ENCODE peak calls at places on chromosomes 12 and 14, in four cellular contexts. Y is lower lobe of right lung, F is ovary, K is astrocyte. U is an unnamed sample.
A peak's percentile ranks its signal among the peaks of the same experiment; 100 is the strongest.

GRCh38 chr14:21940887-21941855 is 267.6 kb upstream of the OR4E1 start:
- DNase-seq in Y (no peak), F (no peak), K (no peak), U (no peak)

GRCh38 chr14:85528882-85529585 is 910 bp upstream of the FLRT2 start:
- DNase-seq in Y (peak; percentile 13), F (peak; percentile 29), K (peak; percentile 77), U (no peak)

GRCh38 chr12:94721173-94721572 is 70.8 kb upstream of the TMCC3 start:
- DNase-seq in Y (no peak), F (no peak), K (no peak), U (no peak)

GRCh38 chr12:133129368-133130037 is 571 bp downstream of the ZNF891 start:
- DNase-seq in Y (no peak), F (peak; percentile 24), K (peak; percentile 44), U (no peak)

GRCh38 chr14:104101651-104102281 is 16.3 kb downstream of the ASPG start:
- DNase-seq in Y (peak; percentile 37), F (peak; percentile 9), K (no peak), U (no peak)

GRCh38 chr14:51295666-51296263 is 55.7 kb downstream of the TMX1 start:
- DNase-seq in Y (no peak), F (no peak), K (peak; percentile 14), U (no peak)

GRCh38 chr12:94289551-94290312 is 141.4 kb downstream of the PLXNC1 start:
- DNase-seq in Y (no peak), F (peak; percentile 51), K (peak; percentile 77), U (no peak)

GRCh38 chr12:131511803-131512564 is 198.9 kb upstream of the SFSWAP start:
- DNase-seq in Y (no peak), F (no peak), K (no peak), U (no peak)

GRCh38 chr14:91719839-91720238 is 12.0 kb downstream of the CATSPERB start:
- DNase-seq in Y (no peak), F (no peak), K (no peak), U (no peak)

GRCh38 chr14:59632381-59632780 is 55.8 kb upstream of the CCDC175 start:
- DNase-seq in Y (no peak), F (no peak), K (peak; percentile 3), U (no peak)

GRCh38 chr12:96719671-96720362 is 187.2 kb upstream of the NEDD1 start:
- DNase-seq in Y (no peak), F (no peak), K (peak; percentile 17), U (no peak)

GRCh38 chr12:119061208-119061796 is 80.0 kb downstream of the SRRM4 start:
- DNase-seq in Y (peak; percentile 69), F (peak; percentile 29), K (peak; percentile 7), U (no peak)

GRCh38 chr12:12839003-12839395 is 25.9 kb downstream of the DDX47 start:
- DNase-seq in Y (no peak), F (no peak), K (no peak), U (no peak)

GRCh38 chr12:89574736-89575208 is 48.9 kb upstream of the POC1B start:
- DNase-seq in Y (no peak), F (no peak), K (peak; percentile 84), U (peak; percentile 9)

GRCh38 chr14:104869669-104870367 is 4.8 kb downstream of the CEP170B start:
- DNase-seq in Y (no peak), F (no peak), K (no peak), U (no peak)

GRCh38 chr14:73246387-73247150 is 9.3 kb downstream of the PAPLN start:
- DNase-seq in Y (no peak), F (no peak), K (no peak), U (no peak)

GRCh38 chr14:91149462-91149861 is 35.6 kb downstream of the DGLUCY start:
- DNase-seq in Y (no peak), F (peak; percentile 42), K (peak; percentile 100), U (peak; percentile 65)

GRCh38 chr12:114729731-114730130 is 45.8 kb upstream of the TBX3 start:
- DNase-seq in Y (no peak), F (no peak), K (peak; percentile 59), U (no peak)

GRCh38 chr12:57764662-57765002 is 2.2 kb downstream of the CYP27B1 start:
- DNase-seq in Y (no peak), F (no peak), K (no peak), U (no peak)

GRCh38 chr12:22733756-22734155 is 108.8 kb downstream of the ETNK1 start:
- DNase-seq in Y (no peak), F (no peak), K (peak; percentile 8), U (no peak)

GRCh38 chr12:64633940-64634337 is 23.6 kb downstream of the RASSF3 start:
- DNase-seq in Y (peak; percentile 64), F (no peak), K (peak; percentile 69), U (peak; percentile 73)

DNA sequence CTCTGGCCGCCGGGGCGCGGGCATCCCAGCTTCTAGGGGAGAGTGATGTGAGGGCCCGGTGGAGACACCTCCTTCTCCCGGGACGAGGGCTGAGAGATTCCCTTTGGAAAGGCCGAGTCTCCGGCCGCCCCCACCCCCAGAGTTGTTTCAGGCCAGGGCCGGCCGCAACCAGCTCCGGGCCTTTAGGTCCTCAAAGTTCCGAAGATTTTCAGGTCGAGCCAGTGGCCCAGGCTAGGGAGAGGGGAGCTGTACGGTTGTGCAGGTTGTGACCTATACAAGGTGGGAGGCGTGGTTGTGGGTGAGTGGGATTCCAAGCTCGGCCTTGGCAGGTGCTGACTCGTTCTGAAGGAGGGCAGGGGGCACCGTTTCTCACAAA is 18.4 kb upstream of the ANKRD33 start:
- DNase-seq in Y (no peak), F (no peak), K (no peak), U (no peak)
- H3K4me3 ChIP-seq in Y (peak overlapping the region; percentile 50), F (peak overlapping the region; percentile 33), K (peak overlapping the region; percentile 61), U (peak overlapping the region; percentile 34)

GRCh38 chr12:123030686-123031085 is 50.2 kb downstream of the ARL6IP4 start:
- DNase-seq in Y (no peak), F (no peak), K (no peak), U (no peak)

GRCh38 chr12:123029550-123029949 is 49.1 kb downstream of the ARL6IP4 start:
- DNase-seq in Y (no peak), F (no peak), K (no peak), U (no peak)

GRCh38 chr12:123033392-123034021 is 53.0 kb downstream of the ARL6IP4 start:
- DNase-seq in Y (no peak), F (no peak), K (no peak), U (no peak)

GRCh38 chr12:123032736-123033391 is 52.4 kb downstream of the ARL6IP4 start:
- DNase-seq in Y (no peak), F (no peak), K (no peak), U (no peak)

GRCh38 chr12:123031171-123031845 is 50.8 kb downstream of the ARL6IP4 start:
- DNase-seq in Y (no peak), F (no peak), K (no peak), U (no peak)
- H3K36me3 ChIP-seq in Y (peaks cover 17% of the 10 kb centered on the region), F (no peaks in the 10 kb centered on the region), K (no peaks in the 10 kb centered on the region), U (no peaks in the 10 kb centered on the region)

DNA sequence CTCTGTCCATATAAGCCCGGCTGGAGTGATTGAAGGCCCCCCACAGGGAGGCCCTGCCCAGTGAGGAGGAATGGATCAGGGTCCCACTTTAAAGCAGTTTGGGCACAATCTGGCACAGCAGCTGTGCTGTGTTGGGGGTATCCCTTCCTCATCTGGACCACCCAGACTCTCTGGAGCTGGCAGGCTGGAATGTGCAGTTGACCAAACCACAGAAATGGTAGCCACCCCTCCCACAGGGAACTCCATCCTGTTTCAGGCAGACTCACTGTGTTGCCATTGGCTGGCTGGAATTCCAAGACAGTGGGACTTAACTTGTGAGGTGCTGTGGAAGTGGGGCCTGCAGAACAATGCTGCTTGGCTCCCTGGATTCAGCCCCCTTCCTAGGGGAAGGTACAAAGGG is 53.5 kb upstream of the YARS2 start:
- DNase-seq in Y (no peak), F (no peak), K (no peak), U (no peak)
- H3K4me3 ChIP-seq in Y (no peak overlapping the region), F (no peak overlapping the region), K (no peak overlapping the region), U (no peak overlapping the region)

DNA sequence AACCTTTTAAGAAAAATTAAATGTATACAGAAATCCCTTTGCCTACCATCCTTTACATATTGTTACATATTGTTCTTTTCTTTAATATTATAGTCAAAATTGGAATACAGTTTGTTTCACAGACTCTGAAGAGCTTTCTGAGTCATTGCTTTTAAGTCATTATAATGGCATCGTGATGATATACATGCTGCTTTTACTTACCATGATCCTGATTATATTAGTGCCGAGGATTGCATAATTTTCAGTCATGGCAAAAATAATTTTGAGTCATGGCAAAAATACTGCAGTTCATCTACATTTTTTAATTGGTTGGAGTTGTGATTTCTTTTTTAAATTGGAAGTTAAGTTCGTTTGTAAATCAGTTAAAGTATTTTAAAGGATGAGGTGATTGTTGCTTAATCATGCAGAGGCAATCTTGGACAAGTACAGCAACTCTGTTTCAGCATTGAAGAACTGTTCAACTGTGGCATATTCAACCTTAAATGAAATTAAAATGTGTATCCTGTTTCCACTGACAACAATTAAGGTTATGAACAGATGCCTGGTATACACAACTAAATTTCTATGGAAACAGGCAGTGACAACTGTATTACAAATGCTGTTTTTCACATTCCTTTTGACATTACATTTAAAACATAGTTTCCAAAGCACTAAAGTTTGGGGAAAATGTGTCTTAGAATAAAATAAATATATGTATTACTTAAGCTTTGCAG is 142.3 kb downstream of the PCNX1 start:
- DNase-seq in Y (no peak), F (no peak), K (peak; percentile 43), U (no peak)
- H3K36me3 ChIP-seq in Y (peaks cover 76% of the 10 kb centered on the region), F (no peaks in the 10 kb centered on the region), K (peaks cover 26% of the 10 kb centered on the region), U (peaks cover 1% of the 10 kb centered on the region)

DNA sequence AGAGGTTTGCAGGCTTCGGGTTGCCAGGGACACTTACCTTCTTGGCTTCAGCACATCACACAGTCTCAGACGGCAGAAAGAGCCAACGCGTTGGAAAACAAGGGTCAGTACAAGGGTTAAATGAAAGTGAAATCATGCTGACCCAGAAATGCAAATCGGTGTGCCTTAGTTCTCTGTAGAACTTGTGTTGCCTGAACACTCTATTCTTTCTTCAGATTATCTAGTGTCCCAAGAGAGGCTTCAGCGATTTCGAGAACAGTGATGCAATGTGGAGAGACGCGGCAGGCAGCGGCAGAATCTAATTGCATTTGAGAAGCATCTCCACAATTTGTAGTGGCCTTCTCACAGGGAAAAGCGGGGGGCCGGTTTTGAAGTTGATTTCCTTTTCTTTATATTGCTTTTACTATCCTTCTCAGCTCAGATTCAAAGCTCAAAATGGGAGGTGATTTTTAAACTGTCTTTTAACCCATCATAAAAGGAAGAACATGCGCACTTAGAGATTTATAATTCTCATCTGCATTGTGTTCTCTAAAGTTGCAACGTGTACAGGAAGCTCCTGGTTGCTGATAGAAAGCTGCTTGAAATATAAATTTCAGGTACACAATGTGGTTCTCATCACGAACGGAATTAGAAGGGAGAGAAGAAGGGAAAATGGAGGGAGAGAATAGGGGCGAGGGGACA is 67.8 kb upstream of the EGLN3 start:
- DNase-seq in Y (no peak), F (no peak), K (no peak), U (no peak)
- H3K4me3 ChIP-seq in Y (no peak overlapping the region), F (no peak overlapping the region), K (no peak overlapping the region), U (no peak overlapping the region)

GRCh38 chr14:54590481-54590880 is 23.6 kb downstream of the SAMD4A start:
- DNase-seq in Y (no peak), F (no peak), K (no peak), U (no peak)

GRCh38 chr14:54589843-54590242 is 22.9 kb downstream of the SAMD4A start:
- DNase-seq in Y (no peak), F (no peak), K (no peak), U (no peak)

GRCh38 chr14:54594531-54594930 is 27.6 kb downstream of the SAMD4A start:
- DNase-seq in Y (no peak), F (no peak), K (peak; percentile 55), U (no peak)

GRCh38 chr14:54591461-54592245 is 24.7 kb downstream of the SAMD4A start:
- DNase-seq in Y (no peak), F (no peak), K (no peak), U (no peak)

GRCh38 chr14:54593860-54594259 is 26.9 kb downstream of the SAMD4A start:
- DNase-seq in Y (no peak), F (no peak), K (no peak), U (no peak)
- H3K36me3 ChIP-seq in Y (no peaks in the 10 kb centered on the region), F (no peaks in the 10 kb centered on the region), K (no peaks in the 10 kb centered on the region), U (no peaks in the 10 kb centered on the region)

GRCh38 chr14:47555333-47555732 is 120.1 kb downstream of the MDGA2 start:
- DNase-seq in Y (no peak), F (no peak), K (peak; percentile 17), U (no peak)

GRCh38 chr14:47549886-47550285 is 125.5 kb downstream of the MDGA2 start:
- DNase-seq in Y (no peak), F (no peak), K (no peak), U (no peak)
- H3K4me3 ChIP-seq in Y (no peak overlapping the region), F (no peak overlapping the region), K (no peak overlapping the region), U (no peak overlapping the region)

U was measured in kidney epithelial cell.